ENCODE peak calls at places on chromosomes 16 and 17, in eight cellular contexts. C, D, S, R, B, K, M and V are unnamed samples.

GRCh38 chr17:78491236-78492115 is 85.7 kb downstream of the DNAH17 start:
- DNase-seq in C (no peak), D (no peak), S (no peak), R (no peak), B (no peak), K (no peak), M (no peak), V (no peak)

GRCh38 chr16:72723781-72724180 is 324.1 kb downstream of the ZFHX3 start:
- DNase-seq in C (peak), D (no peak), S (no peak), R (no peak), B (no peak), K (no peak), M (peak), V (no peak)

GRCh38 chr16:66886346-66886745 is 6.0 kb downstream of the PDP2 start:
- DNase-seq in C (no peak), D (no peak), S (no peak), R (no peak), B (no peak), K (no peak), M (no peak), V (no peak)

GRCh38 chr17:20991276-20992037 is 51.4 kb downstream of the USP22 start:
- DNase-seq in C (no peak), D (no peak), S (no peak), R (no peak), B (no peak), K (no peak), M (no peak), V (no peak)

GRCh38 chr17:63542942-63543821 is 7.1 kb upstream of the DCAF7 start:
- DNase-seq in C (no peak), D (no peak), S (no peak), R (no peak), B (no peak), K (no peak), M (no peak), V (no peak)

GRCh38 chr17:71472809-71473789 is 647.7 kb upstream of the SOX9 start:
- DNase-seq in C (peak), D (no peak), S (no peak), R (peak), B (no peak), K (peak), M (peak), V (peak)

GRCh38 chr17:82772026-82772425 is 20.2 kb downstream of the TBCD start:
- DNase-seq in C (peak), D (no peak), S (no peak), R (no peak), B (no peak), K (no peak), M (peak), V (no peak)

GRCh38 chr17:10021239-10021638 is 116.2 kb upstream of the RCVRN start:
- DNase-seq in C (no peak), D (no peak), S (no peak), R (no peak), B (no peak), K (peak), M (no peak), V (no peak)

GRCh38 chr16:17271687-17272086 is 199.1 kb downstream of the XYLT1 start:
- DNase-seq in C (peak), D (no peak), S (no peak), R (no peak), B (no peak), K (peak), M (no peak), V (peak)

GRCh38 chr17:69375229-69375628 is 39.3 kb upstream of the MAP2K6 start:
- DNase-seq in C (no peak), D (no peak), S (no peak), R (no peak), B (no peak), K (no peak), M (no peak), V (no peak)